ENCODE peak calls at places on chromosomes 6 and 20, in four cellular contexts. L is AG08395; F is effector memory CD8-positive, alpha-beta T cell; D is fibroblast of the aortic adventitia. E is an unnamed sample.

GRCh38 chr6:150004101-150004782 is 21.1 kb downstream of the RAET1L start:
- DNase-seq in D (no peak), F (peak), L (no peak), E (no peak)

GRCh38 chr20:50837532-50838321 is 42.9 kb downstream of the BCAS4 start:
- DNase-seq in D (peak), L (peak), F (no peak), E (no peak)

GRCh38 chr6:106975699-106976032 is 1.1 kb upstream of the CD24 start:
- DNase-seq in D (peak), L (no peak), F (no peak), E (no peak)

GRCh38 chr6:43899830-43900229 is 129.8 kb downstream of the VEGFA start:
- DNase-seq in D (no peak), F (no peak), L (no peak), E (no peak)

GRCh38 chr6:30227763-30228487 is 14.7 kb upstream of the TRIM26 start:
- DNase-seq in D (no peak), F (no peak), L (no peak), E (no peak)

GRCh38 chr6:118722820-118723526 is 71.6 kb upstream of the CEP85L start:
- DNase-seq in L (no peak), F (no peak), D (no peak), E (no peak)

GRCh38 chr6:154352898-154353585 is 3.6 kb downstream of the IPCEF1 start:
- DNase-seq in L (no peak), D (no peak), F (no peak), E (no peak)

GRCh38 chr6:73774311-73774766 is 78.3 kb downstream of the CD109 start:
- DNase-seq in D (peak), L (peak), F (no peak), E (no peak)

GRCh38 chr6:44898296-44898930 is 429.7 kb upstream of the RUNX2 start:
- DNase-seq in F (no peak), L (peak), D (peak), E (no peak)

GRCh38 chr20:10673176-10673830 is 496 bp downstream of the JAG1 start:
- DNase-seq in F (no peak), D (no peak), L (peak), E (peak)

GRCh38 chr20:61099786-61100185 is 152.3 kb upstream of the CDH4 start:
- DNase-seq in L (no peak), F (no peak), D (no peak), E (no peak)

GRCh38 chr6:81594501-81594900 is 158.0 kb downstream of the TENT5A start:
- DNase-seq in D (no peak), F (no peak), L (no peak), E (no peak)

GRCh38 chr20:53576586-53577318 is 16.9 kb downstream of the ZNF217 start:
- DNase-seq in F (no peak), D (no peak), L (no peak), E (no peak)

GRCh38 chr6:76250666-76251065 is 178.2 kb upstream of the IMPG1 start:
- DNase-seq in D (no peak), F (no peak), L (no peak), E (no peak)

GRCh38 chr6:127514396-127515227 is 4.5 kb downstream of the MTCL3 start:
- DNase-seq in F (peak), D (peak), L (peak), E (peak)

GRCh38 chr6:129340983-129341382 is 369.0 kb downstream of the ARHGAP18 start:
- DNase-seq in L (peak), D (peak), F (no peak), E (no peak)

GRCh38 chr6:144036064-144036873 is 28.2 kb upstream of the PLAGL1 start:
- DNase-seq in D (peak), F (no peak), L (peak), E (peak)

GRCh38 chr6:15148356-15149058 is 97.4 kb upstream of the JARID2 start:
- DNase-seq in L (peak), F (no peak), D (peak), E (no peak)

GRCh38 chr20:34045294-34045693 is 51.6 kb downstream of the RALY start:
- DNase-seq in D (peak), L (no peak), F (no peak), E (peak)

GRCh38 chr6:32126880-32127279 is 1.2 kb downstream of the ATF6B start:
- DNase-seq in D (no peak), L (no peak), F (no peak), E (no peak)

GRCh38 chr6:138222901-138223546 is 4.7 kb upstream of the PBOV1 start:
- DNase-seq in D (peak), F (no peak), L (no peak), E (no peak)

GRCh38 chr6:30113843-30114242 is 953 bp upstream of the TRIM31 start:
- DNase-seq in F (no peak), L (no peak), D (no peak), E (peak)